ENCODE peak calls at places on chromosome 19, in seven cellular contexts. K, O, R, T, M, Q and B are unnamed samples. For H3K9me3 and H3K4me1, the result is how much of the 10 kb centered on the place peaks cover.

GRCh38 chr19:53388168-53388567 is 6.8 kb upstream of the ZNF765 start:
- DNase-seq in K (no peak), O (no peak), R (no peak), T (no peak), M (no peak), Q (no peak), B (no peak)

GRCh38 chr19:17475541-17476115 is 5.3 kb downstream of the SLC27A1 start:
- DNase-seq in K (no peak), O (peak), R (peak), T (no peak), M (peak), Q (no peak), B (no peak)

GRCh38 chr19:15468675-15469512 is 4.5 kb upstream of the RASAL3 start:
- DNase-seq in K (no peak), O (no peak), R (no peak), T (no peak), M (no peak), Q (no peak), B (no peak)

GRCh38 chr19:15288146-15288963 is 44.0 kb downstream of the BRD4 start:
- DNase-seq in K (no peak), O (no peak), R (no peak), T (no peak), M (peak), Q (no peak), B (no peak)

GRCh38 chr19:42255766-42256750 is 1.1 kb upstream of the ERF start:
- DNase-seq in K (no peak), O (peak), R (peak), T (no peak), M (no peak), Q (no peak), B (peak)

GRCh38 chr19:34430738-34431625 is 2.8 kb downstream of the UBA2 start:
- DNase-seq in K (peak), O (peak), R (no peak), T (peak), M (peak), Q (peak), B (peak)

GRCh38 chr19:10044390-10044789 is 31.1 kb downstream of the RDH8 start:
- DNase-seq in K (no peak), O (no peak), R (no peak), T (no peak), M (no peak), Q (no peak), B (no peak)

GRCh38 chr19:43474986-43475705 is 9.7 kb upstream of the LYPD3 start:
- DNase-seq in K (peak), O (peak), R (peak), T (peak), M (peak), Q (peak), B (no peak)

GRCh38 chr19:14113762-14114414 is 3.7 kb downstream of the PRKACA start:
- DNase-seq in K (no peak), O (no peak), R (peak), T (peak), M (no peak), Q (peak), B (no peak)

GRCh38 chr19:55031178-55031577 is 6.9 kb downstream of the GP6 start:
- DNase-seq in K (no peak), O (no peak), R (no peak), T (no peak), M (no peak), Q (no peak), B (no peak)

GRCh38 chr19:15198006-15198356 is 2.8 kb downstream of the NOTCH3 start:
- DNase-seq in K (no peak), O (no peak), R (no peak), T (no peak), M (no peak), Q (no peak), B (no peak)

GRCh38 chr19:35856546-35857149 is at the start of gene KIRREL2:
- DNase-seq in K (no peak), O (peak), R (no peak), T (no peak), M (no peak), Q (peak), B (no peak)

GRCh38 chr19:32201661-32202060 is 143.7 kb upstream of the ZNF507 start:
- DNase-seq in K (no peak), O (no peak), R (no peak), T (no peak), M (no peak), Q (no peak), B (peak)

GRCh38 chr19:2247433-2248101 is 1.6 kb upstream of the AMH start:
- DNase-seq in K (no peak), O (no peak), R (no peak), T (no peak), M (no peak), Q (no peak), B (no peak)

GRCh38 chr19:29514525-29515232 is 11.1 kb upstream of the VSTM2B start:
- DNase-seq in K (no peak), O (no peak), R (no peak), T (no peak), M (no peak), Q (no peak), B (no peak)

GRCh38 chr19:35228177-35228930 is at the start of gene FAM187B:
- DNase-seq in K (no peak), O (no peak), R (no peak), T (no peak), M (no peak), Q (peak), B (no peak)

GRCh38 chr19:36898422-36898821 is 17.7 kb downstream of the ZNF829 start:
- DNase-seq in K (no peak), O (no peak), R (no peak), T (no peak), M (no peak), Q (no peak), B (no peak)
- H3K9me3 ChIP-seq in K (under half), O (under half), R (half or more), T (under half), M (under half), Q (half or more), B (under half)

GRCh38 chr19:38281820-38282566 is 17.6 kb downstream of the SPINT2 start:
- DNase-seq in K (no peak), O (no peak), R (no peak), T (no peak), M (no peak), Q (no peak), B (no peak)
- H3K4me1 ChIP-seq in K (under half), O (under half), R (half or more), T (under half), M (half or more), Q (under half), B (under half)

GRCh38 chr19:6930190-6930589 is 42.8 kb downstream of the ADGRE1 start:
- DNase-seq in K (no peak), O (no peak), R (no peak), T (no peak), M (no peak), Q (no peak), B (no peak)

GRCh38 chr19:6935618-6936017 is 48.2 kb downstream of the ADGRE1 start:
- DNase-seq in K (no peak), O (no peak), R (no peak), T (no peak), M (no peak), Q (no peak), B (no peak)

DNA sequence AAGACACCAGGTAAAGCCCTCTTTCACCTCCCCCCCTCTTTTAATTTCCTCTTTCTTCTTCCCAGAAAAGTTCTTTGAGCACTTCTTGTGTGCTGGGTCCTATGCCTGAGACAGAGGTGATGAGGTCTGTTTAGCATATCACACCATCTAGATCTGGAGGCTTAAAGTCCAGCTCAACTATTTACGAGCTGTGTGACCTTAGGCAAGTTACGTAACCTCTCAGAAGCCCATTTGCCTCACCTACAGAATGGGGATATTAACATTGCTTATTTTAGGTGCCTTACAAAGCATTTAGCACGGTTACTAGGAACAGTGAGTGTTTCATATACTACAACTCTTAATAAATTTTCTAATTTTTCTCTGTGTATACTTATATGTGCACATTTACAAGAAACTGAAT is 47.7 kb downstream of the ADGRE1 start:
- DNase-seq in K (no peak), O (no peak), R (no peak), T (no peak), M (no peak), Q (no peak), B (no peak)
- H3K9me3 ChIP-seq in K (under half), O (under half), R (half or more), T (under half), M (under half), Q (under half), B (under half)

GRCh38 chr19:4403005-4403761 is 743 bp downstream of the CHAF1A start:
- DNase-seq in K (no peak), O (no peak), R (no peak), T (no peak), M (no peak), Q (no peak), B (no peak)

GRCh38 chr19:4405977-4406376 is 3.5 kb downstream of the CHAF1A start:
- DNase-seq in K (no peak), O (no peak), R (no peak), T (no peak), M (no peak), Q (no peak), B (no peak)

GRCh38 chr19:4399871-4400768 is at the start of gene SH3GL1:
- DNase-seq in K (no peak), O (peak), R (peak), T (peak), M (peak), Q (peak), B (peak)

GRCh38 chr19:4402171-4403004 is at the start of gene CHAF1A:
- DNase-seq in K (peak), O (peak), R (peak), T (peak), M (peak), Q (peak), B (peak)

DNA sequence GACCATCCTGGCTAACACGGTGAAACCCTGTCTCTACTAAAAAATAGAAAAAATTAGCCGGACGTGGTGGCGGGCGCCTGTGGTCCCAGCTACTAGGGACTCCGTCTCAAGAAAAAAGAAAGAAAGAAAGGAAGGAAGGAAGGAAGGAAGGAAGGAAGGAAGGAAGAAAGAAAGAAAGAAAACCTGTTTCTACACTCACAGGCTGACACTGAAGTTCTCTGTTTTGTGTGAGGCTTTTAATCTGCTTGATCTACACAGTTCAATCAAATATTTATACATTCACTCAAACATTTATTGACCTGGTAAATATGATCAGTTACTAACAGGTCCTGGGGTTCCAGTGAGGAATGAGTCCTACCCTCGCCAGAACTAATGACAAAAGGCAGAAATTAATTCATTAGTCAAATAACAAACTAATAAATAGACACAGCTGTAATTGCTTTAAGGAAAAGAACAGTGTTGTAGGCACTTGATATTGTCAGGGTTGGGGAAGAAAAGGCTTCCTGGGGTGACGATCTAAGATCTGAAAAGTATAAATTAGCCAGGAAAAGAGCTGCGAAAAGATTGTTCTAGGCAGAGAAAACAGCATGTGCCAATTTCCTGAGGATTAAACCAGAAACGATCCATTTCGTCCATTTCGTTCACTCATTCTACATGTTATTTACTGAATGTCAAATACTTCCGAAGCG is 814 bp upstream of the CHAF1A start:
- DNase-seq in K (no peak), O (no peak), R (no peak), T (no peak), M (no peak), Q (no peak), B (no peak)
- H3K4me1 ChIP-seq in K (under half), O (under half), R (half or more), T (under half), M (under half), Q (under half), B (under half)

DNA sequence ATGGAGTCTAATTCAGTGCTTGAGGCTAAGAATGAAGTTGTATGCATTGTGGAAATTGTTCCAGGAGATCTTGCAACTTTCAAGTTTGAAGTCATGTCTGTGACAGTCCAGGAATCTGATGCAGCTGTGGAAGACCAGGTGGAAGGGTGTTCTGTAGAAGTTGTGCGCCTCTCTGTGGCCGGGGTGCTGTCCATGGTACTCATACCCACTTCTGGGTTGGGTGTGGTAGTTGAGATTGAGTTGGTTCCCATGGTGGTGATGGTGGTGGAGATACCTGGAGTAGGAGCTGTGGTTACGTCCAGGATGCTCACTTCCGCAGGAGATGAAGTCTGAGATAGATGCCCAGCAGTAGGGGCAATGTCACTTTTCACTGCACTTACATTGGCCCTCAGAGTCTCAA is 44.3 kb downstream of the MUC16 start:
- DNase-seq in K (no peak), O (no peak), R (no peak), T (no peak), M (no peak), Q (no peak), B (no peak)
- H3K9me3 ChIP-seq in K (under half), O (under half), R (under half), T (under half), M (under half), Q (under half), B (under half)